ENCODE peak calls at places on chromosome 17, in ten cellular contexts. I is NCI-H2171 treated with DMSO at 0.1 percent for 48 hours; L is stimulated activated CD4-positive, alpha-beta T cell treated with anti-CD3 and anti-CD28 coated beads, Interleukin-1b, Interleukin-23, amount 100 ng/mL, for 1 hour; A is putamen; M is pancreas; Q is activated gamma-delta T cell treated with Interleukin-2 at 50 U/mL for 16 hours; Z is GM06990; C is ELR; J is amniotic stem cell; E is HTR-8/SVneo. W is an unnamed sample.

GRCh38 chr17:8700546-8700945 is 44.1 kb downstream of the CCDC42 start:
- DNase-seq in I (no peak), L (no peak), A (no peak), M (no peak), Q (no peak), Z (no peak), C (no peak), J (no peak), E (no peak), W (no peak)

GRCh38 chr17:7263071-7263800 is 958 bp upstream of the CLDN7 start:
- DNase-seq in I (peak), L (no peak), A (no peak), M (peak), Q (no peak), Z (no peak), C (no peak), J (no peak), E (no peak), W (no peak)

GRCh38 chr17:9768381-9768934 is 22.9 kb downstream of the DHRS7C start:
- DNase-seq in I (peak), L (no peak), A (no peak), M (no peak), Q (no peak), Z (no peak), C (peak), J (no peak), E (peak), W (peak)

GRCh38 chr17:30368896-30369720 is 9.6 kb upstream of the CPD start:
- DNase-seq in I (no peak), L (no peak), A (no peak), M (peak), Q (no peak), Z (no peak), C (no peak), J (no peak), E (no peak), W (no peak)

GRCh38 chr17:45347451-45347850 is 30.6 kb upstream of the MAP3K14 start:
- DNase-seq in I (no peak), L (no peak), A (no peak), M (no peak), Q (no peak), Z (no peak), C (no peak), J (no peak), E (no peak), W (no peak)

GRCh38 chr17:51472670-51473069 is 212.3 kb downstream of the UTP18 start:
- DNase-seq in I (no peak), L (no peak), A (no peak), M (no peak), Q (no peak), Z (no peak), C (no peak), J (no peak), E (no peak), W (no peak)

GRCh38 chr17:38742431-38743308 is 5.5 kb downstream of the PCGF2 start:
- DNase-seq in I (peak), L (no peak), A (no peak), M (peak), Q (no peak), Z (no peak), C (peak), J (no peak), E (no peak), W (no peak)

GRCh38 chr17:53628011-53628410 is 194.7 kb upstream of the KIF2B start:
- DNase-seq in I (no peak), L (no peak), A (no peak), M (no peak), Q (no peak), Z (no peak), C (peak), J (no peak), E (no peak), W (peak)

GRCh38 chr17:58569216-58569615 is 54.8 kb upstream of the MTMR4 start:
- DNase-seq in I (no peak), L (no peak), A (no peak), M (no peak), Q (no peak), Z (no peak), C (no peak), J (no peak), E (no peak), W (no peak)

GRCh38 chr17:58267347-58268324 is 13.1 kb downstream of the MPO start:
- DNase-seq in I (no peak), L (no peak), A (no peak), M (no peak), Q (no peak), Z (no peak), C (no peak), J (no peak), E (no peak), W (no peak)

W was measured in EL.